ENCODE peak calls at places on chromosomes 2 and 18, in eight cellular contexts. P, D, Q, N, F, T, K and Z are unnamed samples.

GRCh38 chr18:24875286-24875685 is 414.8 kb downstream of the HRH4 start:
- DNase-seq in Q (no peak), D (no peak), N (no peak), P (no peak), K (no peak), F (no peak), T (no peak), Z (no peak)

GRCh38 chr2:191222507-191222906 is 22.7 kb upstream of the MYO1B start:
- DNase-seq in T (no peak), F (peak; percentile 87), P (no peak), N (peak; percentile 45), D (no peak), K (no peak), Q (no peak), Z (peak; percentile 67)

GRCh38 chr2:45134726-45135125 is 125.5 kb upstream of the SIX2 start:
- DNase-seq in D (no peak), T (no peak), Q (no peak), P (no peak), N (peak; percentile 58), K (no peak), F (peak; percentile 38), Z (no peak)

GRCh38 chr18:54261894-54262293 is 7.4 kb upstream of the POLI start:
- DNase-seq in K (no peak), D (no peak), Q (no peak), P (no peak), F (no peak), N (peak; percentile 93), T (no peak), Z (no peak)

GRCh38 chr2:231306791-231307440 is 88.6 kb upstream of the B3GNT7 start:
- DNase-seq in K (no peak), T (peak; percentile 40), Q (no peak), P (no peak), F (no peak), D (no peak), N (no peak), Z (no peak)

GRCh38 chr2:127857494-127857818 is 499 bp downstream of the POLR2D start:
- DNase-seq in P (peak; percentile 18), Q (no peak), K (no peak), F (no peak), T (no peak), N (peak; percentile 47), D (peak; percentile 57), Z (no peak)

GRCh38 chr2:135688002-135688401 is 53.7 kb upstream of the UBXN4 start:
- DNase-seq in N (no peak), Q (no peak), T (no peak), F (no peak), P (no peak), D (no peak), K (no peak), Z (no peak)

GRCh38 chr18:61475931-61476330 is 142.7 kb downstream of the CDH20 start:
- DNase-seq in K (no peak), F (no peak), D (no peak), Q (no peak), P (no peak), N (no peak), T (no peak), Z (no peak)

GRCh38 chr2:132383956-132384355 is 32.6 kb upstream of the GPR39 start:
- DNase-seq in Q (no peak), D (no peak), N (no peak), K (no peak), F (no peak), P (no peak), T (no peak), Z (no peak)

GRCh38 chr2:235855011-235855410 is 313.2 kb downstream of the GBX2 start:
- DNase-seq in T (no peak), N (no peak), K (no peak), Q (no peak), F (no peak), D (no peak), P (no peak), Z (no peak)

GRCh38 chr2:187553908-187554703 is at the start of gene TFPI:
- DNase-seq in N (peak; percentile 31), D (peak; percentile 47), F (peak; percentile 65), K (no peak), P (no peak), Q (no peak), T (no peak), Z (peak; percentile 81)

GRCh38 chr2:127359520-127359919 is 28.3 kb downstream of the MAP3K2 start:
- DNase-seq in T (no peak), N (no peak), F (no peak), P (no peak), Q (no peak), D (peak; percentile 45), K (no peak), Z (no peak)

GRCh38 chr2:127324635-127325034 is 30.7 kb upstream of the ERCC3 start:
- DNase-seq in T (no peak), P (peak; percentile 25), Q (no peak), F (peak; percentile 64), N (peak; percentile 41), D (peak; percentile 51), K (no peak), Z (peak; percentile 61)

GRCh38 chr2:68110102-68110501 is 47.3 kb upstream of the C1D start:
- DNase-seq in Q (no peak), N (peak; percentile 57), D (no peak), T (no peak), P (no peak), K (no peak), F (no peak), Z (no peak)

GRCh38 chr2:13768274-13768673 is 864.2 kb upstream of the LRATD1 start:
- DNase-seq in P (no peak), F (no peak), D (no peak), T (no peak), Q (no peak), N (peak; percentile 3), K (no peak), Z (no peak)

GRCh38 chr2:241417626-241418025 is 61.5 kb downstream of the FARP2 start:
- DNase-seq in N (no peak), F (no peak), Q (no peak), K (no peak), T (no peak), D (no peak), P (no peak), Z (no peak)

GRCh38 chr18:73124165-73124564 is 256.4 kb upstream of the NETO1 start:
- DNase-seq in P (no peak), N (no peak), F (peak; percentile 2), K (no peak), T (no peak), D (no peak), Q (no peak), Z (peak; percentile 29)

GRCh38 chr18:33277431-33277830 is 163.1 kb downstream of the CCDC178 start:
- DNase-seq in N (no peak), F (no peak), K (no peak), D (no peak), P (no peak), T (no peak), Q (no peak), Z (no peak)

GRCh38 chr18:75728621-75729020 is 301.1 kb upstream of the SMIM21 start:
- DNase-seq in F (no peak), Q (no peak), P (no peak), D (no peak), K (no peak), N (no peak), T (no peak), Z (no peak)

DNA sequence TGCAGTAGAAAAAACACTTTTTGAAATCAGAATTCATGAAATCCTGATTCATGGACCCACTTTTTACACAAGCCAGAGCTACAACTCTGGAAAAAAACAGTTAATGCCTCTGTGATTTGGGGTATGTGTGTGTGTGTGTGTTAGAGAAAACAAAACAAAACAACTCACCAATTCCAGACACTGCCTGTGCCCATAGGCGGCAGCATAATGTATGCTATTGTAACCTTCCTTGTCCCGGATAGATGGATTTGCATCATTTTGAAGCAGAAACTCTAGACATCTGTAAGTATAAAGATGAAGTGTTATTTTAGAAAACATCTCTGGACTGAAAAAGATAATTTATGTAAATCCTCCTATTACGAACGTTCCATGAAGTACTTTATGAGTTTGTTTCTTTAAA is 152.0 kb upstream of the PGAP1 start:
- DNase-seq in P (no peak), N (no peak), Q (no peak), F (no peak), D (no peak), T (no peak), K (no peak), Z (no peak)
- TF ChIP-seq CTCF in P (no peak), N (no peak), Q (no peak), F (no peak), D (no peak), T (no peak), K (no peak), Z (no peak)

DNA sequence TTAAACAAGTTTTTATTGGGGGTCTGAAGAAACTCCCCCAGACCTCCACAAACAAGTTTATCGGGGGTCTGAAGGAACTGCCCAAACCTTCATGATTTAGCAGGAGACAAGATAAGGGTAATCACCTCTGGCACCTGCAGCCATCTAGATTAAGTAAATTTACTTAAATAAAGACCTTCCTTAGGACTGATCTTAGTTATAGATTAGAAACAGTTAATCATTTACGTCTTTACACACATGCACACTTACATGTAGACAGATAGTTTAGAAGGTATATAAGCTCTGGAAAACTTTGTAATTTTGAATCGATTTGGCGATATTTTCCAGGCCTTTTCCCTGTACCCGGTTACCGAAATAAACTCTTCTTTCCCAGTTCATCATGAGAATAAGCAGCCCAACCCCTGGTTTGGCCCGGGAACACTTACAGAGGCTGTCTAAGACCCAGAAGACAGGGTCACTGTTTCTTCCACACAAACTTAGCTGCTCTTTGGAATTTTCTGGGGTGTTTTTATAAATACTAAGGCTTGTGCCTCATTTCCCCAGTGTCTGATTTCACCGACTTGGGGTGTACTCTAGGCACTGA is 585 bp upstream of the SKA1 start:
- DNase-seq in Q (no peak), F (no peak), K (no peak), T (no peak), P (no peak), D (no peak), N (no peak), Z (no peak)
- H3K4me3 ChIP-seq in Q (peak overlapping the region; percentile 68), F (peak overlapping the region; percentile 85), K (peak overlapping the region; percentile 74), T (peak overlapping the region; percentile 82), P (peak overlapping the region; percentile 70), D (peak overlapping the region; percentile 47), N (peak overlapping the region; percentile 57), Z (peak overlapping the region; percentile 80)

GRCh38 chr2:180358458-180358857 is 351.4 kb upstream of the CWC22 start:
- DNase-seq in F (no peak), P (no peak), K (no peak), D (no peak), T (no peak), N (no peak), Q (no peak), Z (no peak)
- TF ChIP-seq CTCF in F (no peak), P (no peak), K (no peak), D (peak; percentile 32), T (peak; percentile 13), N (no peak), Q (no peak), Z (no peak)

DNA sequence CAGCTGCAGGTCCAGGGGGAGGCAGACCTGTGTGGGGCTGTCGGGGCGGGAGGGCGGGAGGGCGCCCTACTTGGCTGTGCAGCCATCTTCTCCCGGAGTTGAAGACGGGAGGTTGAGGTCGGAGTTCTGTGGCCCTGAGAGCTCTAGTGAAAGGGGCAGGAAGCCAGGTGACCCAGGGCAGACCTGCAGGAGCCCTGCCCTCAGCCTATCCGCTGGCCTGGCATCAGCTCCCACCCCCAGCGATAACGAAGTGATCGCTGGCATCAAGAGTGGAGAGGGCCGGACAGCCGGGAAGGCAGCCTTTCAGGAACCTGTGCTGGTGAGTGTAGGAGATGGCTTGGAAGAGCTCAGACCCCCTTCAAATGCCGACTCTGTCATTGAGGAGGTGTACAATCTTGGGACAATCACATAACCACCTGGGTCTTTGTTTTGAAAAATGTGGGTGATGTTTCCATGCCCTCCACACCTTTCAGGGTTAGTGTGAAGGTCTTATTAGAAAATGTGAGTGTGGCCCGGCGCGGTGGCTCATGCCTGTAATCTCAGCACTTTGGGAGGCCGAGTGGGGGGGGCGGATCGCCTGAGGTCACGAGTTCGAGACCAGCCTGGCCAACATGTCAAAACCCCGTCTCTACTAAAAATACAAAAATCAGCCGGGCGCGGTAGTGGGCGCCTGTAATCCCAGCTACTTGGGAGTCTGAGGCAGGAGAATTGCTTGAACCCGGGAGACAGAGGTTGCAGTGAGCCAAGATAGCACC is 1.3 kb downstream of the ARHGEF4 start:
- DNase-seq in D (peak; percentile 20), N (no peak), F (no peak), T (no peak), P (no peak), Q (no peak), K (no peak), Z (no peak)
- H3K4me3 ChIP-seq in D (peak overlapping the region; percentile 77), N (no peak overlapping the region), F (no peak overlapping the region), T (peak overlapping the region; percentile 90), P (peak overlapping the region; percentile 61), Q (no peak overlapping the region), K (no peak overlapping the region), Z (no peak overlapping the region)